ENCODE peak calls at places on chromosome 10, in six cellular contexts. P is breast epithelium, U is sigmoid colon, F is HepG2, T is GM12878, D is esophagus muscularis mucosa. Y is an unnamed sample.

GRCh38 chr10:75187961-75188426 is 22.6 kb upstream of the VDAC2 start:
- DNase-seq in D (no peak), T (peak; percentile 20), P (no peak), F (peak; percentile 69), U (no peak), Y (peak; percentile 68)

GRCh38 chr10:28382520-28383269 is 79.8 kb upstream of the MPP7 start:
- DNase-seq in U (no peak), D (no peak), F (no peak), T (no peak), P (no peak), Y (no peak)

GRCh38 chr10:97713351-97713827 is at the start of gene MARVELD1:
- DNase-seq in F (no peak), U (peak; percentile 93), T (no peak), D (peak; percentile 94), P (peak; percentile 66), Y (peak; percentile 70)

GRCh38 chr10:42988517-42989395 is 88.1 kb upstream of the RET start:
- DNase-seq in P (no peak), U (peak; percentile 28), T (no peak), F (no peak), D (peak; percentile 86), Y (no peak)

GRCh38 chr10:101280511-101280910 is 51.2 kb upstream of the LBX1 start:
- DNase-seq in F (no peak), P (no peak), D (no peak), U (no peak), T (no peak), Y (no peak)

GRCh38 chr10:117107280-117107679 is 30.8 kb downstream of the VAX1 start:
- DNase-seq in T (no peak), U (no peak), D (no peak), P (no peak), F (no peak), Y (no peak)

GRCh38 chr10:79352035-79352595 is 4.8 kb downstream of the PPIF start:
- DNase-seq in P (no peak), F (no peak), T (no peak), D (no peak), U (no peak), Y (no peak)

GRCh38 chr10:46560381-46560780 is 3.9 kb upstream of the GPRIN2 start:
- DNase-seq in D (no peak), F (no peak), P (no peak), T (no peak), U (peak; percentile 57), Y (peak; percentile 6)

GRCh38 chr10:23065549-23065948 is 29.8 kb upstream of the MSRB2 start:
- DNase-seq in T (no peak), U (peak; percentile 90), P (peak; percentile 80), D (peak; percentile 94), F (peak; percentile 13), Y (peak; percentile 82)

GRCh38 chr10:88386204-88386877 is 196.8 kb downstream of the RNLS start:
- DNase-seq in F (peak; percentile 53), D (no peak), U (no peak), P (no peak), T (peak; percentile 85), Y (no peak)

GRCh38 chr10:78286675-78287074 is 253.0 kb downstream of the RPS24 start:
- DNase-seq in D (no peak), P (no peak), U (no peak), F (no peak), T (no peak), Y (no peak)

GRCh38 chr10:119734396-119735332 is 8.8 kb downstream of the INPP5F start:
- DNase-seq in D (no peak), U (no peak), T (no peak), P (no peak), F (no peak), Y (no peak)

GRCh38 chr10:18214692-18215563 is 74.7 kb downstream of the CACNB2 start:
- DNase-seq in D (no peak), U (peak; percentile 68), F (peak; percentile 16), T (no peak), P (no peak), Y (peak; percentile 60)

DNA sequence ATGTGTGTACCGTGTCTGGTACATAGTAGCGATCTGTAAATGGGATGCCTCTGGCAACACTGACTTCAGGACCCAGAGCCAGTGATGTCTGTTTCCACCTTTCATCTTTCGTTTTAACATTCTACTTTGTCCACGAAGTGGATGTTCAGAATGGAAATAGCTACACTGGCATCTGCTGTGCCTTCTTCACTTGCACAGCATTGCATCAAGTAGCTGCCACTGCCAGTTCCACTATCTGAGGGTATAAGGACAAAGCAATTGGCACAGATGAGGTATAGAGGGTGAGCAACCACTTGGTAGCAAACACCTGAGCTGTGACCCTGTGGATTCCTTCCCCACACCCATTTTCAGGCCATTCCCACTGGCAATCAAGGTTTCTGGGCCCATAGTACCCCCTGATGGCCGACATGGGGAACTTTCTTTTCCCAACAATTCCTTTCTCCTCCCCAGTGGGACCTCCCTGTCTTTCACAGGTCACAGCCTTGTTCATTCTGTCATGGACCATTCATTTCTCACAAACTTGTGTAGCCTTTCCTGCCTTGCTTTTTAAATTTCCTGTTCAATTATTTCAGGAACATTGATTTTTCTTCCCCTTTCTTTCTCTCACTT is 4.0 kb downstream of the ITGA8 start:
- DNase-seq in D (no peak), P (no peak), F (no peak), T (no peak), U (no peak), Y (no peak)
- TF ChIP-seq POLR2AphosphoS5 in D (no peak), P (no peak), F (no peak), T (no peak), U (no peak), Y (no peak)

GRCh38 chr10:124708922-124709520 is 35.2 kb downstream of the FAM53B start:
- DNase-seq in F (no peak), T (no peak), D (no peak), P (no peak), U (no peak), Y (no peak)

GRCh38 chr10:124710266-124710881 is 33.8 kb downstream of the FAM53B start:
- DNase-seq in U (no peak), T (no peak), P (no peak), D (no peak), F (no peak), Y (no peak)

GRCh38 chr10:124712704-124713407 is 31.3 kb downstream of the FAM53B start:
- DNase-seq in T (no peak), U (no peak), P (no peak), D (no peak), F (peak; percentile 27), Y (no peak)

GRCh38 chr10:124709862-124710261 is 34.3 kb downstream of the FAM53B start:
- DNase-seq in D (no peak), T (no peak), P (no peak), F (no peak), U (no peak), Y (peak; percentile 85)

DNA sequence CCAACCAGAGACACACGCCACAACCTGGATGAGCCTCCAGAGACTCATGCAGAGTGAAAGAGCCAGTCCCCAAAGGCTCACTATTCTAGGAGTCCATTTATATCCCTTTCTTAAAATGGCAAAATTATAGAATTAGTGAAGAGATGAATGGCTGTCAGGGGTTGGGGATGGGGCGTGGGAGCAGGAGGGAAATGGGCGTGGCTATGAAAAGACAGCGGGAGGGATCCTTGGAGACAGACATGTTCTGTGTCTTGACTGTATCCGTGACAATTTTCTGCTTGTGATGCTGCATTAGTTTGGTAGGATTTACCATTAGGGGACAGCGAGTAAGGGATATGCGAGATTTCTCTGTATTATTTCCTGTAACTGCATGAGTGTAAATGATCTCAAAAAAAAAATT is 33.0 kb downstream of the FAM53B start:
- DNase-seq in T (no peak), F (no peak), U (no peak), D (no peak), P (no peak), Y (no peak)
- H3K4me1 ChIP-seq in T (peaks cover 5% of the 10 kb centered on the region), F (peaks cover 80% of the 10 kb centered on the region), U (no peaks in the 10 kb centered on the region), D (peaks cover 91% of the 10 kb centered on the region), P (peaks cover 11% of the 10 kb centered on the region), Y (peaks cover 82% of the 10 kb centered on the region)

DNA sequence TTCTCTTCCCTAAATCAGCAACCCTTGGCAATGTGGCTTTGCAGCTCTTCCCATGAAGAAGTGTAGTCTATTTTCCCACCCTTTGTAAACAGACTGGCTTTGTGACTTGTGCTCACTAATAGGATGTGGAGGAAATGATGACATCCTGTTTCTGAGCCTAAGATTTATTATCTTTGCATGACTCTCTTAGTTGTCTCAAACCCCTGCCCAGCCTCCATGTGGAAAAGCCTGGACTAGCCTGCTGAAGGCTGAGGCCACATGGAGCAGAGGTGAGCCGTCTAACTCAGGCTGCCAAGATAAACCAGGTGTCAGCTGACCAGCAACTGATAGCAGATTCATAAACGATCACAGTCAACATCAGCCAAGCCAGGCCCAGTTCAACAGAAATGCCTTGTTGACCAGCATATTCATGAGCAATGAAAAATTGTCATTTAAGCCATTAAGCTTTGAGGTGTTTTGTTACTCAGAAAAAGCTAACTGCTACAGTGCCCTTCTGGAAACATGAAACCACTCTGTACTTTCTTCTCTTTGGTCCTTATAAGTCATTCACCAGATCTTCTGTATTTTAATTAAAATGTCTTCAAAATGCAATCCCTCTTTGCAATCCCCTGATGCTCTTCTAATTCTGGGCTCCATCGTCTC is 586.3 kb upstream of the ANKRD30A start:
- DNase-seq in P (no peak), D (no peak), T (no peak), U (no peak), F (no peak), Y (no peak)
- TF ChIP-seq POLR2A in P (no peak), D (no peak), T (no peak), U (no peak), F (no peak), Y (no peak)

DNA sequence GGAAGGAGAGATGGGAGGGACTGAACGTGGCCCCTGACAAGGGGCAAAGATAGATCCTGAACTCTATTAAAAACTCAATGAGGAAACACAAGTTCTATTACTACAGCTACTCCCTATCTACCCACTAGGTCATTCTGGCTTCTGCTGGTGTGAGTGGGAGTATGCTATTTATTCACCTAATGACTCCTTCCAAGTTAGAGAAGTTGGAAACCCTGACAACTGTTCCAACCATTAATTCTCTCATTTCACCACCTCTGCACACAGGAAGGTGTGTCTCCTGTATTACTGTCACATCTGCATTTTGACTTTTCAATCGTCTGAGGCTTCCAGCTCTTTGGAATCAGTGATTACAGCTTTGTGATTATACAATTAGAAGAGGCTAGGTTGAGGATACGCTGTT is 169.4 kb upstream of the ADO start:
- DNase-seq in F (no peak), P (no peak), D (no peak), T (no peak), U (no peak), Y (no peak)
- TF ChIP-seq POLR2AphosphoS5 in F (no peak), P (no peak), D (no peak), T (no peak), U (no peak), Y (no peak)